ENCODE peak calls at places on chromosomes 11 and 22, in eight cellular contexts. O, V, R, W, A, J, S and I are unnamed samples. For H3K4me1, the result is how much of the 10 kb centered on the place peaks cover.

GRCh38 chr11:66051371-66051765 is 796 bp upstream of the SF3B2 start:
- DNase-seq in O (no peak), V (no peak), R (no peak), W (no peak), A (no peak), J (no peak), S (no peak), I (no peak)

GRCh38 chr11:33654594-33654993 is 46.0 kb downstream of the C11orf91 start:
- DNase-seq in O (no peak), V (no peak), R (no peak), W (no peak), A (no peak), J (no peak), S (no peak), I (no peak)

GRCh38 chr11:100994966-100995365 is 134.6 kb downstream of the PGR start:
- DNase-seq in O (no peak), V (no peak), R (no peak), W (no peak), A (no peak), J (no peak), S (no peak), I (no peak)

GRCh38 chr11:115201121-115201792 is 303.0 kb downstream of the CADM1 start:
- DNase-seq in O (no peak), V (no peak), R (no peak), W (no peak), A (no peak), J (no peak), S (no peak), I (no peak)

GRCh38 chr22:39408173-39408572 is 8.6 kb downstream of the TAB1 start:
- DNase-seq in O (no peak), V (no peak), R (no peak), W (no peak), A (no peak), J (no peak), S (peak), I (no peak)

GRCh38 chr22:30902496-30903357 is 65.8 kb downstream of the MORC2 start:
- DNase-seq in O (peak), V (no peak), R (no peak), W (no peak), A (no peak), J (no peak), S (no peak), I (no peak)

GRCh38 chr11:66317322-66317765 is 500 bp upstream of the CD248 start:
- DNase-seq in O (no peak), V (peak), R (no peak), W (no peak), A (no peak), J (no peak), S (peak), I (peak)

GRCh38 chr11:92204731-92205130 is 19.9 kb upstream of the FAT3 start:
- DNase-seq in O (peak), V (no peak), R (no peak), W (no peak), A (no peak), J (no peak), S (no peak), I (no peak)

GRCh38 chr11:2208691-2209369 is 37.2 kb upstream of the TH start:
- DNase-seq in O (peak), V (peak), R (peak), W (peak), A (peak), J (peak), S (no peak), I (peak)

GRCh38 chr11:59012106-59012941 is 73.0 kb downstream of the GLYATL1 start:
- DNase-seq in O (no peak), V (no peak), R (no peak), W (no peak), A (no peak), J (no peak), S (no peak), I (no peak)

GRCh38 chr22:46068908-46069481 is 81.3 kb upstream of the PPARA start:
- DNase-seq in O (peak), V (no peak), R (peak), W (peak), A (no peak), J (peak), S (no peak), I (peak)

GRCh38 chr11:86151188-86152005 is 82.5 kb upstream of the PICALM start:
- DNase-seq in O (no peak), V (no peak), R (no peak), W (no peak), A (no peak), J (no peak), S (no peak), I (peak)

GRCh38 chr11:1871531-1871930 is 18.6 kb downstream of the LSP1 start:
- DNase-seq in O (no peak), V (no peak), R (no peak), W (peak), A (no peak), J (no peak), S (no peak), I (no peak)

GRCh38 chr22:21972293-21972779 is 10.3 kb downstream of the TOP3B start:
- DNase-seq in O (no peak), V (peak), R (no peak), W (no peak), A (peak), J (peak), S (peak), I (no peak)

GRCh38 chr22:47160141-47160541 is 397.7 kb downstream of the TBC1D22A start:
- DNase-seq in O (no peak), V (no peak), R (no peak), W (peak), A (no peak), J (peak), S (no peak), I (no peak)

GRCh38 chr22:32866953-32867352 is 65.4 kb downstream of the TIMP3 start:
- DNase-seq in O (no peak), V (no peak), R (no peak), W (no peak), A (no peak), J (no peak), S (no peak), I (no peak)

GRCh38 chr11:110711776-110712642 is at the start of gene ARHGAP20:
- DNase-seq in O (peak), V (peak), R (peak), W (peak), A (peak), J (peak), S (peak), I (peak)

GRCh38 chr11:7520011-7520942 is 6.5 kb downstream of the PPFIBP2 start:
- DNase-seq in O (no peak), V (no peak), R (peak), W (no peak), A (no peak), J (no peak), S (no peak), I (no peak)

GRCh38 chr22:21009638-21010425 is 5.1 kb upstream of the P2RX6 start:
- DNase-seq in O (peak), V (peak), R (no peak), W (no peak), A (peak), J (no peak), S (no peak), I (no peak)

GRCh38 chr11:128804481-128804880 is 62.6 kb downstream of the KCNJ1 start:
- DNase-seq in O (no peak), V (no peak), R (no peak), W (no peak), A (no peak), J (no peak), S (no peak), I (no peak)

DNA sequence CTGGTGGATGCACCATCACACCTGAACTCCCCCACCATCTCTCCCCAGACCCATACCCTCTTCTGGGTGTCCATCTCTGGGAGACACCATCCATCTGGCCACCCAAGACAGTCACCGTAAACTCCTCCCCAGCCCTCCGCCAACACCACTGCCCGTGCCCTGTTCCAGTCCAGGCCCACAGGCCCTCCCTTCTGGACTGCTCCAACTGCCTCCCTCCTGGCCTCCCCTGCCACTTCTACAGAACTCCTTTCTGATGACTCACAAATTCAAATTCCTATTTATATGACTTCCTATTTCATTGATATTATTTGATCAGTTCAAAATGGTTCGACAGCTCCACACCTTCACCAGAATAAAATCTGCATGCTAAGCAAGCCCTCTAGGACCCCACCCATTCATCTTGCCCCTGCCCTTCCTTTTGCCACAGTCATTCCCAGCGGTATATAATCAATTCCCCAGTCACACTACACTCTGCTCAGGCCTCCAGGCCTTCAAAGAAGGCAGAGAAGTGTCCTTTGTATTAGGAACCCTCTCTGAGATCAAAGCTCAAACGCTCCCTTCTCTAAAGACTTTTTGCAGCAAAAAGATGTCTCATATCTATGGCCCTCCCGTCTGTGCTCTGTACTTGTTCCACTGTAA is 29.1 kb downstream of the MYH9 start:
- DNase-seq in O (no peak), V (no peak), R (no peak), W (no peak), A (no peak), J (no peak), S (no peak), I (no peak)
- H3K4me1 ChIP-seq in O (half or more), V (half or more), R (half or more), W (half or more), A (half or more), J (half or more), S (half or more), I (half or more)

DNA sequence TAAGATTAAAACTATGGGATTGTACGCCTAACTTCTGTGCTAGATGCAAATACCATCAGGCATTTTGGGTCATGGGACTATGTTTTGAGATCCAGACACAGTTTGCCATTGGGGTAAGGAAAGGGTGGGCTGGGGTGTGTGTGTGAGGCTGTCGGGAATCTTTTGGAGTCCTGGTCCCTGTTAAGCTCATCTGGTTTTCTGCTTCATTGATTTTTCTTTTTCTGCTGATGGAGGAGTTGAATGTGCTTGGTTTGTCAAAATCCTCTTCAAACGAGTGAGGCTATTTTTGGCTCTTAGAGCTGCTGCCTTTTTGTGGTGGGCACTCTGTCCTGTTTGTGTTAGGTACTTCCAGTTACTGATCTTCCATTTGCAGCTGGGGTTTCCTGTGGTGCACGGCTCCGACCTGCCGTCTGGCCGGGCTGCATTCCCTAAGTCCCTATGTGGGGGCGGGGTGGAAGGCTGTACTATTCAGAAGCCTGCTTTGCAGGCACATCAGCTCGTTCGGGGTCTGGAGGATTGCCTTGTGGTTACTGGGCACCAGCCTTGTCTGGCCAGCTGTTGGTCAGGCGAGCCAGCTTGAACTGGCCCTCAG is 2.9 kb downstream of the BCR start:
- DNase-seq in O (peak), V (peak), R (peak), W (peak), A (no peak), J (peak), S (peak), I (no peak)
- H3K4me1 ChIP-seq in O (half or more), V (half or more), R (under half), W (half or more), A (under half), J (under half), S (under half), I (under half)

GRCh38 chr11:118911113-118911879 is 14.4 kb downstream of the BCL9L start:
- DNase-seq in O (no peak), V (peak), R (peak), W (no peak), A (peak), J (peak), S (peak), I (peak)

GRCh38 chr11:118911880-118912741 is 13.6 kb downstream of the BCL9L start:
- DNase-seq in O (no peak), V (peak), R (peak), W (no peak), A (peak), J (peak), S (peak), I (peak)

GRCh38 chr11:118913411-118914125 is 12.2 kb downstream of the BCL9L start:
- DNase-seq in O (no peak), V (no peak), R (peak), W (peak), A (no peak), J (peak), S (no peak), I (peak)

GRCh38 chr11:118914178-118914918 is 11.4 kb downstream of the BCL9L start:
- DNase-seq in O (no peak), V (peak), R (peak), W (no peak), A (peak), J (peak), S (peak), I (peak)

GRCh38 chr11:118912742-118913410 is 12.8 kb downstream of the BCL9L start:
- DNase-seq in O (no peak), V (no peak), R (peak), W (no peak), A (peak), J (peak), S (no peak), I (peak)
- H3K4me1 ChIP-seq in O (half or more), V (half or more), R (half or more), W (half or more), A (half or more), J (half or more), S (half or more), I (under half)

DNA sequence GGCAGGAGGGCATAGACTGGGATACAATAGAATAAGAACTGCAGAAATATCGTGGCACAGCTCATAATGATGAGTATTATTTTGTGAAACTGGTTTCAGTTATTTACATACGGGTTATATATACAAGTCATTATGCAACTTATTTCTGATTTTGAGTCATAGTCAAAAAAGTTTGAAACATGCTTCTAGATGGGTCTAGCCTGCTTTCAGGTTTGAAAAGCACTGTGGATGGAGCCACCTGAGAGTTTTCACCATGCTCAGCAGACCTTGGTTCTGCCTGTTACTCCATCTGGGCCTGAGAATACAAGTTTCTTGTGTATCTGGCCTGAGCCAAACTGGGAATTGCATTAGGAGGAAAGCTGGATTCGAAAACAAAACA is 12.0 kb downstream of the IL10RA start:
- DNase-seq in O (no peak), V (no peak), R (no peak), W (no peak), A (no peak), J (no peak), S (no peak), I (no peak)
- H3K4me1 ChIP-seq in O (under half), V (under half), R (under half), W (under half), A (under half), J (under half), S (under half), I (under half)

DNA sequence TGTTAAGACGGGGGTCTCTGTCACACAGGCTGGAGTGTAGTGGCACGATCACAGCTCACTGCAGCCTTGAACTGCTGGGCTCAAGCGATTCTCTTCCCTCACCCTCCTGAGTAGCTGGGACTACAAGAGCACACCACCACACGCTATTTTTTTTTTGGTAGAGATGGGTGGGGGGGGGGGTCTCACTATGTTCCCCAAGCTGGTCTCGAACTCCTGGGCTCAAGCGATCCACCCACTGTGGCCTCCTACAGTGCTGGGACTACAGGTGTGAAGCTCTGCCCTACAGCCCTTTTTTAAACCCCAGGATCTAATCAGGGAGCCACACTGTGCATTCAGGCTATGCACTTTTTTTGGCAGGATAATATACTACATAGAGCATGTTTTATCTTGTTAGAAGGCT is 1.4 kb upstream of the DHCR7 start:
- DNase-seq in O (no peak), V (no peak), R (no peak), W (no peak), A (no peak), J (peak), S (no peak), I (no peak)
- H3K4me1 ChIP-seq in O (half or more), V (half or more), R (under half), W (under half), A (under half), J (under half), S (under half), I (under half)

DNA sequence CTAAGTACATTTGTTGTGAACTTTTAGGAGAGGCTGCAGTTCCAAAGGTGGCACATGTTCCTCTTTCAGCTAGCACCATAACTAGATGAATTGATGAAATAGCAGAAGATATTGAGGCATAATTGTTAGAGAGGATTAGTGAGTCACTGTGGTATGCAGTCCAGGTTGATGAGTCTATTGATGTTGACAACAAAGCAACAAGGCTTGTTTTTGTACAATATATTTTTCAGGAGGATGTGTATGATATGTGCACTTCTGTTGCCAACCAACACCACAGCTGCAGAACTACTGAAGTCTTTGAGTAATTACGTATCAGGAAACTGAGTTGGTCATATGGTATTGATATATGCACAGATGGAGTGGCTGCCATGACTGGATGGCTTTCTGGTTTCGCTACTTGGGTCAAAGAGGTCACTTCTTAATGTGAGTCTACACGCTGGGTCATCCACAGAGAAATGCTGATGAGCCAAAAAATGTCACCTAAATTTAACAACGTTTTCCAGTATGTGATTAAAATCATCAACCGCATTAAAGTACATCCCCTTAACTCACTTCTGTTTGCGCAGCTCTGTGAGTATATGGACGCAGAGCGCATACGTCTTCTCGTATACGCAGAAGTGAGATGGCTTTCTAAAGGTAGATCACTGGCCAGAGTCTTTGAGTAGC is 261.3 kb upstream of the ANO5 start:
- DNase-seq in O (no peak), V (no peak), R (no peak), W (no peak), A (no peak), J (no peak), S (no peak), I (no peak)
- H3K4me1 ChIP-seq in O (under half), V (under half), R (under half), W (under half), A (under half), J (under half), S (under half), I (under half)